ENCODE peak calls at places on chromosomes 7 and 10, in four cellular contexts. L is GM23248; O is CD8-positive, alpha-beta memory T cell; F is CD8-positive, alpha-beta T cell. V is an unnamed sample. For H3K27me3, the result is how much of the 10 kb centered on the place peaks cover.

GRCh38 chr7:3267928-3268690 is 32.9 kb upstream of the SDK1 start:
- DNase-seq in L (peak), O (no peak), F (no peak), V (no peak)

GRCh38 chr10:43308986-43309385 is 42.1 kb upstream of the RASGEF1A start:
- DNase-seq in L (peak), O (no peak), F (no peak), V (peak)

GRCh38 chr10:69248117-69248730 is 28.1 kb downstream of the HKDC1 start:
- DNase-seq in L (no peak), O (no peak), F (no peak), V (no peak)

GRCh38 chr10:122802282-122802681 is 43.4 kb downstream of the CUZD1 start:
- DNase-seq in L (no peak), O (no peak), F (no peak), V (no peak)

GRCh38 chr7:71740196-71740560 is 608.2 kb downstream of the GALNT17 start:
- DNase-seq in L (no peak), O (no peak), F (no peak), V (no peak)

GRCh38 chr10:103145046-103145445 is 48.0 kb downstream of the NT5C2 start:
- DNase-seq in L (peak), O (no peak), F (no peak), V (no peak)

GRCh38 chr10:132577350-132578005 is 39.9 kb downstream of the INPP5A start:
- DNase-seq in L (peak), O (no peak), F (no peak), V (peak)

GRCh38 chr10:103548006-103548405 is 54.5 kb downstream of the NEURL1 start:
- DNase-seq in L (no peak), O (no peak), F (no peak), V (no peak)

GRCh38 chr7:101535333-101535732 is 93.8 kb downstream of the MYL10 start:
- DNase-seq in L (no peak), O (no peak), F (no peak), V (no peak)

GRCh38 chr7:8216291-8216690 is 45.7 kb downstream of the ICA1 start:
- DNase-seq in L (no peak), O (no peak), F (no peak), V (no peak)

GRCh38 chr7:43872401-43873165 is 3.3 kb upstream of the MRPS24 start:
- DNase-seq in L (peak), O (no peak), F (no peak), V (no peak)

GRCh38 chr10:101415884-101416283 is 61.9 kb downstream of the BTRC start:
- DNase-seq in L (no peak), O (no peak), F (no peak), V (no peak)

GRCh38 chr7:131895541-131896173 is 339.2 kb upstream of the PODXL start:
- DNase-seq in L (peak), O (no peak), F (no peak), V (no peak)

GRCh38 chr7:144725070-144725469 is 110.8 kb downstream of the TPK1 start:
- DNase-seq in L (no peak), O (no peak), F (no peak), V (no peak)

GRCh38 chr7:732094-732541 is 5.0 kb upstream of the PRKAR1B start:
- DNase-seq in L (no peak), O (no peak), F (no peak), V (peak)

GRCh38 chr10:28719789-28720436 is 42.6 kb downstream of the BAMBI start:
- DNase-seq in L (peak), O (no peak), F (no peak), V (no peak)

GRCh38 chr10:51117794-51118193 is 43.5 kb downstream of the PRKG1 start:
- DNase-seq in L (peak), O (no peak), F (no peak), V (no peak)

GRCh38 chr10:111926286-111926685 is 257.3 kb downstream of the GPAM start:
- DNase-seq in L (no peak), O (no peak), F (no peak), V (no peak)

GRCh38 chr10:30988831-30989458 is 42.7 kb downstream of the ZNF438 start:
- DNase-seq in L (no peak), O (no peak), F (no peak), V (no peak)

GRCh38 chr7:7920481-7920880 is 48.1 kb upstream of the GLCCI1 start:
- DNase-seq in L (no peak), O (no peak), F (no peak), V (peak)

GRCh38 chr10:77634939-77635338 is 2.7 kb downstream of the KCNMA1 start:
- DNase-seq in L (no peak), O (no peak), F (no peak), V (no peak)
- H3K27ac ChIP-seq in L (no peak), O (no peak), F (no peak), V (no peak)

DNA sequence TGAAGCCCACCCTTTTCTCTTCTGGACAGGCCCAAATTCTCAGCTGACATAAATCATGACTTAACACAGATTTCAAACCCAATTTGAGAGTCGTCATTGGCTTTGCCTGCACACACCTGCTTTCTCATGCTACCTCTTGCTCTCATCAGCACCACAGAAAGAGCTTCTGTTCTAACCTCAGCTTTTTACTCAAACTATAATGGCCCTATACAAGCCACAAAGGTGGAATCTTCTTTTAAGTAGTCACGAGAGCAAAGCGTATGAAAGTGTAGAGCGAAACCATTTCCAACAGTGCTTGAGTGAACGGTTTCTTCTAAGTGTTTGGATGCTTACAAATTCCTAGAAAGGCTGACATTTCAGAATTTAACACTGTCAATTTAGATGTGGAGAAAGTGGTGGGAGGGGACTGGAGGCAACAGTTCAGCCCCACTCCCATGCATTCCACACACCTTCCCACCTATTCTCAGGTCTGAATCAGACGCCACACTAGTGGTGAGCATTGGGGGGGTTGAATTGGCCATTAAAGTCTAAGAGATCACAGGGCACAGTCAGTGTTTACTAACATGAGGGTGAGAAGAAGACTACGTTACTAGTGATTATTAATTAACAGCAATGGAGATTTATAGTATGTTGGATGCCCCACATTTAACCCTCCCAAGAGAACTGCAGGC is 114.1 kb downstream of the PRKCQ start:
- DNase-seq in L (no peak), O (no peak), F (no peak), V (no peak)
- H3K27me3 ChIP-seq in L (under half), O (under half), F (under half), V (under half)

DNA sequence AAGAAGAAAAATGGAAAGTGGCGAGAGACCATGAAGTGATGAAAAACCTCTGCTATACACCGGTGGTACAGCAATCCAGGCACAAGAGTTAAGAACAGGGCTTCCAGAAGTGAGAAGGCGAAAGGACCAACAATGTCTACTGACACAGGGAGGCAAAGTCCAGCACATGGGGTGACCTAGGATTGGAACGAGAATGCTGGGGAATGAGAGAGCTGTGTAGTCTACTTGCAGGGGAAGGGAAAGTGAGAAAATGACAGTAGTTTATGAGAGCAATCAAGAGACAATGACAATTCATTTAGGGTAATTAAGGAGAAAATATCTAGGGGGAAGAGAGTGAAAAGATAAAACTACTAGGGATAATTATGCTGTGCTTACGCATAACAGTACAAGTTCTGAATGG is 169.2 kb downstream of the SLC25A13 start:
- DNase-seq in L (no peak), O (no peak), F (no peak), V (no peak)
- H3K27ac ChIP-seq in L (no peak), O (no peak), F (no peak), V (no peak)

DNA sequence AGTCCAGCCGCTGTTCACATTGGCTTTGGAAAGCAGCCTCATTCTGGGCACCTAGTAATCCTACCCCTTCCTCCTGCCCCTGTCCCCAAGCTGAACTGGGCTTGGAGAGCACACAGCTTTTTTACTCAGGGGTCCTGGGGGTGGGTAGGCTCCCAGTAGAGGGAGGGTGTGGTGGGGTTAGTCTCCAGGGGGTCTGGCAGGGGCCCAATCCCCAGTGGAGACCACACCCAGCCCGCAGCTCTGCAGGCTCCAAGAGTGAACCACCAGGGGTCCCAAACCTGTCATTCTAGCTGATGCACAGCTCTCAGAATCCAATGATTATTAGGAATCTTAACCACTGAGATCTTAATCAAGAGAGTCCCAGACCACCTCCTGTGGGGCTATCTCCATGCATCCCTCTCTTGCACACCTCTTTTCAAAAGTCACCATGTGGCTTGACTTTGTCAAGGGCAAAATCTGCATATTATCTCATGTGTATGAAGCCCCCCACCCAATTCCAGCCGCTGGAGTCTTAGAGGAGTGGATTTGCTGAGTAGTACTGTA is 2.7 kb downstream of the HOXA11 start:
- DNase-seq in L (no peak), O (no peak), F (no peak), V (peak)
- H3K27me3 ChIP-seq in L (under half), O (half or more), F (half or more), V (half or more)